ENCODE peak calls at places on chromosome 20, in nine cellular contexts. S, U, G, W, Y, K, O, C and V are unnamed samples.

GRCh38 chr20:58980711-58981563 is at the start of gene NELFCD:
- DNase-seq in G (peak; percentile 95), O (peak; percentile 85), Y (peak; percentile 80), C (peak; percentile 97), K (peak; percentile 96), U (peak; percentile 79), W (peak; percentile 70), S (peak; percentile 97), V (peak; percentile 97)

GRCh38 chr20:44020406-44021148 is 105.9 kb downstream of the TOX2 start:
- DNase-seq in G (no peak), S (no peak), C (no peak), K (no peak), Y (no peak), O (no peak), U (no peak), W (no peak), V (no peak)

GRCh38 chr20:49054032-49054643 is 8.0 kb downstream of the CSE1L start:
- DNase-seq in Y (no peak), W (no peak), U (no peak), K (no peak), C (no peak), O (no peak), G (no peak), S (no peak), V (no peak)

GRCh38 chr20:25073544-25073943 is 8.4 kb downstream of the VSX1 start:
- DNase-seq in C (no peak), G (no peak), W (no peak), K (no peak), U (no peak), O (no peak), Y (no peak), S (no peak), V (no peak)

GRCh38 chr20:24488064-24488799 is 18.8 kb downstream of the SYNDIG1 start:
- DNase-seq in O (no peak), W (no peak), C (peak; percentile 16), G (no peak), Y (no peak), K (no peak), S (no peak), U (no peak), V (no peak)

GRCh38 chr20:57659789-57660509 is 39.7 kb upstream of the ZBP1 start:
- DNase-seq in C (peak; percentile 55), S (no peak), Y (no peak), G (peak; percentile 55), K (no peak), U (no peak), O (no peak), W (no peak), V (peak; percentile 18)

GRCh38 chr20:8509809-8510208 is 377.7 kb downstream of the PLCB1 start:
- DNase-seq in O (no peak), S (no peak), Y (no peak), U (no peak), C (no peak), W (no peak), G (no peak), K (no peak), V (no peak)

GRCh38 chr20:62743777-62744317 is 35.2 kb downstream of the NTSR1 start:
- DNase-seq in S (no peak), Y (no peak), G (peak; percentile 28), K (no peak), O (no peak), U (no peak), W (no peak), C (peak; percentile 66), V (no peak)

GRCh38 chr20:36141310-36141709 is 13.2 kb upstream of the EPB41L1 start:
- DNase-seq in Y (no peak), K (no peak), C (no peak), W (no peak), U (no peak), G (no peak), O (no peak), S (no peak), V (no peak)

GRCh38 chr20:1434571-1435336 is 31.9 kb downstream of the NSFL1C start:
- DNase-seq in G (no peak), U (peak; percentile 47), K (peak; percentile 41), C (no peak), S (no peak), O (no peak), Y (peak; percentile 69), W (no peak), V (no peak)

GRCh38 chr20:17622851-17623508 is 53.1 kb downstream of the DSTN start:
- DNase-seq in O (no peak), U (no peak), W (no peak), K (peak; percentile 49), C (peak; percentile 62), Y (no peak), S (no peak), G (peak; percentile 44), V (peak; percentile 1)

GRCh38 chr20:17698419-17698818 is 1.3 kb upstream of the BANF2 start:
- DNase-seq in C (no peak), G (no peak), K (no peak), U (no peak), O (no peak), W (no peak), Y (no peak), S (no peak), V (no peak)

GRCh38 chr20:46220808-46221207 is 87.5 kb downstream of the CDH22 start:
- DNase-seq in S (no peak), U (no peak), W (no peak), C (no peak), O (no peak), Y (peak; percentile 97), G (no peak), K (peak; percentile 49), V (no peak)

GRCh38 chr20:16803965-16804792 is 56.0 kb downstream of the OTOR start:
- DNase-seq in U (no peak), K (peak; percentile 57), S (peak; percentile 61), C (no peak), O (peak; percentile 18), Y (peak; percentile 50), G (no peak), W (no peak), V (peak; percentile 32)

GRCh38 chr20:17898548-17898994 is 70.0 kb downstream of the SNX5 start:
- DNase-seq in Y (peak; percentile 19), O (no peak), W (no peak), S (peak; percentile 86), C (peak; percentile 88), G (peak; percentile 82), K (peak; percentile 85), U (peak; percentile 23), V (peak; percentile 60)

GRCh38 chr20:38315290-38315966 is 11.5 kb downstream of the BPI start:
- DNase-seq in C (no peak), K (peak; percentile 67), G (no peak), W (no peak), Y (peak; percentile 88), O (no peak), S (no peak), U (no peak), V (no peak)

GRCh38 chr20:51469578-51470520 is 72.7 kb downstream of the NFATC2 start:
- DNase-seq in Y (peak; percentile 32), O (no peak), C (peak; percentile 64), K (no peak), G (no peak), U (no peak), S (no peak), W (no peak), V (no peak)

GRCh38 chr20:32336918-32337347 is 21.2 kb upstream of the ASXL1 start:
- DNase-seq in W (no peak), G (no peak), O (no peak), U (peak; percentile 20), Y (peak; percentile 10), K (no peak), S (peak; percentile 61), C (no peak), V (peak; percentile 43)

GRCh38 chr20:11429889-11430580 is 487.7 kb upstream of the BTBD3 start:
- DNase-seq in G (no peak), Y (no peak), S (no peak), O (no peak), C (no peak), W (no peak), U (no peak), K (no peak), V (no peak)

GRCh38 chr20:62014889-62015375 is 50.7 kb downstream of the TAF4 start:
- DNase-seq in G (no peak), O (no peak), W (no peak), K (no peak), C (no peak), U (no peak), Y (no peak), S (no peak), V (no peak)

GRCh38 chr20:53934421-53935352 is 135.7 kb downstream of the BCAS1 start:
- DNase-seq in O (no peak), C (no peak), G (no peak), Y (no peak), W (no peak), K (peak; percentile 65), U (no peak), S (no peak), V (no peak)

GRCh38 chr20:13320702-13321101 is 99.6 kb downstream of the ISM1 start:
- DNase-seq in W (no peak), U (no peak), O (no peak), Y (no peak), S (no peak), K (no peak), C (no peak), G (no peak), V (no peak)

GRCh38 chr20:49267327-49267726 is 10.5 kb downstream of the ZNFX1 start:
- DNase-seq in S (no peak), W (no peak), G (no peak), U (no peak), K (no peak), Y (no peak), O (no peak), C (no peak), V (no peak)